ENCODE peak calls at places on chromosomes 13 and 19, in seven cellular contexts. G is adipocyte; F is astrocyte; T is CD4-positive, alpha-beta memory T cell; M is left ventricle myocardium inferior; P is RWPE2; B is kidney. V is an unnamed sample.

GRCh38 chr13:98026457-98026857 is 73.0 kb downstream of the IPO5 start:
- DNase-seq in G (peak; percentile 20), T (no peak), P (no peak), F (no peak), M (no peak), B (no peak), V (no peak)

GRCh38 chr19:35905178-35905727 is 2.8 kb downstream of the TYROBP start:
- DNase-seq in M (no peak), G (peak; percentile 40), B (no peak), P (no peak), F (no peak), T (no peak), V (no peak)

GRCh38 chr13:85148009-85148408 is 651.2 kb downstream of the SLITRK6 start:
- DNase-seq in P (no peak), M (no peak), B (no peak), G (peak; percentile 17), T (no peak), F (peak; percentile 2), V (no peak)

GRCh38 chr19:7595466-7596133 is at the start of gene CAMSAP3:
- DNase-seq in T (no peak), G (peak; percentile 34), P (peak; percentile 48), B (peak; percentile 83), M (no peak), F (no peak), V (peak; percentile 70)

GRCh38 chr19:12085074-12085818 is 20.7 kb downstream of the ZNF844 start:
- DNase-seq in T (no peak), F (no peak), P (no peak), B (no peak), G (no peak), M (no peak), V (no peak)

GRCh38 chr19:45677351-45678230 is 9.6 kb downstream of the GIPR start:
- DNase-seq in P (peak; percentile 98), F (peak; percentile 55), G (peak; percentile 63), B (peak; percentile 96), M (peak; percentile 53), T (peak; percentile 78), V (peak; percentile 95)

GRCh38 chr19:42516771-42517170 is 11.5 kb downstream of the CEACAM1 start:
- DNase-seq in B (no peak), F (no peak), P (no peak), G (no peak), M (no peak), T (no peak), V (no peak)

GRCh38 chr19:48806518-48806817 is 4.4 kb downstream of the BCAT2 start:
- DNase-seq in B (no peak), P (no peak), M (no peak), T (no peak), G (peak; percentile 69), F (peak; percentile 24), V (no peak)

GRCh38 chr13:49399801-49400472 is 43.9 kb downstream of the CAB39L start:
- DNase-seq in P (no peak), T (no peak), M (no peak), G (no peak), B (no peak), F (no peak), V (no peak)

GRCh38 chr19:42494321-42494720 is 34.0 kb downstream of the CEACAM1 start:
- DNase-seq in T (no peak), B (no peak), M (no peak), P (no peak), G (peak; percentile 64), F (no peak), V (peak; percentile 56)

GRCh38 chr13:101845501-101846012 is 393.1 kb downstream of the ITGBL1 start:
- DNase-seq in B (no peak), G (no peak), T (no peak), M (no peak), F (no peak), P (no peak), V (no peak)

GRCh38 chr13:57624565-57625435 is 6.7 kb upstream of the PCDH17 start:
- DNase-seq in B (no peak), T (no peak), G (peak; percentile 66), F (peak; percentile 49), P (no peak), M (no peak), V (peak; percentile 52)

GRCh38 chr13:44930280-44930679 is 59.0 kb downstream of the NUFIP1 start:
- DNase-seq in T (no peak), P (no peak), G (no peak), B (no peak), F (no peak), M (no peak), V (no peak)

GRCh38 chr13:112968380-112968909 is 569 bp upstream of the MCF2L start:
- DNase-seq in G (no peak), T (peak; percentile 54), P (peak; percentile 50), B (peak; percentile 85), F (no peak), M (peak; percentile 55), V (peak; percentile 69)

GRCh38 chr13:76832258-76832988 is 53.8 kb downstream of the KCTD12 start:
- DNase-seq in B (no peak), M (no peak), G (no peak), P (no peak), T (no peak), F (no peak), V (peak; percentile 56)

DNA sequence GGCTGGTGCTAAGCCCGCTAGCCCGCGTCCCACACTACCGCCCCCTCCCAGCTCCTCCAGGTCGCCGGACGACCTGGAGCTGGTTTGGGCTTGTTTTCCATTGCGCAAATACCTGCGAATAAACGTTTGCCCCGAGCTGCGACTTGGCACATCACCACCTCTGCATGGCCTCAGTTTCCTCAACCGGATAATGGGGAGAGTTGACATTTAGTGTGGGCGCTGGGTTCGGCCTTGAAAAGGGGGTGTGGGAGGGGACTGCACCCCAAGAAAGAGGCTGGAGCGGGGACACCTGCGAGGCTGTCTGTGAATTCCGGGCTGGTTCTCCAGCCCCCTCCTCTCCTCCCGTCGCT is 11.0 kb upstream of the JUND start:
- DNase-seq in F (no peak), P (no peak), G (no peak), B (no peak), T (peak; percentile 39), M (no peak), V (peak; percentile 34)
- H3K4me1 ChIP-seq in F (peaks cover 41% of the 10 kb centered on the region), P (peaks cover 6% of the 10 kb centered on the region), G (peaks cover 25% of the 10 kb centered on the region), B (peaks cover 9% of the 10 kb centered on the region), T (peaks cover 64% of the 10 kb centered on the region), M (peaks cover 43% of the 10 kb centered on the region), V (no peaks in the 10 kb centered on the region)

GRCh38 chr19:17406039-17406886 is 833 bp upstream of the BST2 start:
- DNase-seq in P (no peak), F (peak; percentile 59), G (no peak), M (no peak), B (no peak), T (no peak), V (peak; percentile 20)
- H3K4me3 ChIP-seq in P (peak overlapping the region; percentile 29), F (no peak overlapping the region), G (peak overlapping the region; percentile 32), M (peak overlapping the region; percentile 71), B (peak overlapping the region; percentile 37), T (peak overlapping the region; percentile 98), V (peak overlapping the region; percentile 40)

DNA sequence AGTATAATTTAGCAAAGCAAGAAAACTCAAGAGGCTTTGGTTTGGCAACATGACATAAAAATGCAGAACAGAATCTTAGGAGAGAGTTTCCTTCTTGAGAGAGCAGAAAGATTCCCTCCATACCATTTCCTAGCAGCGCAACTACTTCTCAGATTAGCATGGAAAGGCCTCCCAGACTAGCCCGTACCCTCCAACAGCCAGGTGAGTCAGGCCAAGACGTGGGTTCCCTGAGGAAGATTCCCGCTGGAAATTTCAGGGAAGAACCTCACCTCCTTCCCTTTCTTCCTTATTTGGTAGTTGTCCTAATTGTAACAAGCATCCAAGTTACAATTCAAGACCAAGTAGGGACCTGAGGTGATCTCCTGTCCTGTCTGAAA is 12.3 kb downstream of the COL4A2 start:
- DNase-seq in M (no peak), T (no peak), F (no peak), P (no peak), G (no peak), B (no peak), V (no peak)
- H3K4me1 ChIP-seq in M (peaks cover 100% of the 10 kb centered on the region), T (no peaks in the 10 kb centered on the region), F (peaks cover 75% of the 10 kb centered on the region), P (peaks cover 44% of the 10 kb centered on the region), G (peaks cover 46% of the 10 kb centered on the region), B (peaks cover 42% of the 10 kb centered on the region), V (peaks cover 4% of the 10 kb centered on the region)

GRCh38 chr13:110561335-110562033 is at the start of gene RAB20:
- DNase-seq in B (peak; percentile 97), F (peak; percentile 60), M (peak; percentile 91), T (peak; percentile 41), P (peak; percentile 83), G (peak; percentile 96), V (peak; percentile 90)

GRCh38 chr13:110557610-110558305 is 3.8 kb downstream of the RAB20 start:
- DNase-seq in B (peak; percentile 76), T (no peak), M (no peak), P (no peak), G (no peak), F (no peak), V (no peak)

GRCh38 chr13:110559986-110560385 is 1.5 kb downstream of the RAB20 start:
- DNase-seq in G (no peak), B (no peak), P (no peak), F (no peak), T (no peak), M (no peak), V (no peak)

GRCh38 chr13:110560606-110561334 is 752 bp downstream of the RAB20 start:
- DNase-seq in P (no peak), T (peak; percentile 14), F (no peak), M (peak; percentile 29), B (no peak), G (peak; percentile 60), V (no peak)

GRCh38 chr13:110559429-110559943 is 2.0 kb downstream of the RAB20 start:
- DNase-seq in M (peak; percentile 57), F (no peak), P (no peak), T (no peak), G (no peak), B (peak; percentile 80), V (peak; percentile 75)
- H3K4me3 ChIP-seq in M (peak overlapping the region; percentile 92), F (no peak overlapping the region), P (peak overlapping the region; percentile 85), T (no peak overlapping the region), G (peak overlapping the region; percentile 91), B (peak overlapping the region; percentile 86), V (peak overlapping the region; percentile 67)

DNA sequence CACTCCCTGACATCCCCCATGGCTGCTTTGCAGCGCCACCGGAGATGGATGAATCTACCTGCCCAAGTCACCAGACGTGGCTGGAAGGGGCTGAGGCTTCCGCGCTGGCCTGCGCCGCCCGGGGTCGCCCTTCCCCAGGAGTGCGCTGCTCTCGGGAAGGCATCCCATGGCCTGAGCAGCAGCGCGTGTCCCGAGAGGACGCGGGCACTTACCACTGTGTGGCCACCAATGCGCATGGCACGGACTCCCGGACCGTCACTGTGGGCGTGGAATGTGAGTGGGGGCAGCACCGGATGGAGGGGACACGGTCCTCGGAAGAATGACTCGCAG is 4.6 kb downstream of the ICAM5 start:
- DNase-seq in T (no peak), B (no peak), G (no peak), M (no peak), P (no peak), F (no peak), V (no peak)
- H3K4me1 ChIP-seq in T (peaks cover 63% of the 10 kb centered on the region), B (peaks cover 3% of the 10 kb centered on the region), G (peaks cover 22% of the 10 kb centered on the region), M (peaks cover 53% of the 10 kb centered on the region), P (peaks cover 4% of the 10 kb centered on the region), F (peaks cover 28% of the 10 kb centered on the region), V (no peaks in the 10 kb centered on the region)

DNA sequence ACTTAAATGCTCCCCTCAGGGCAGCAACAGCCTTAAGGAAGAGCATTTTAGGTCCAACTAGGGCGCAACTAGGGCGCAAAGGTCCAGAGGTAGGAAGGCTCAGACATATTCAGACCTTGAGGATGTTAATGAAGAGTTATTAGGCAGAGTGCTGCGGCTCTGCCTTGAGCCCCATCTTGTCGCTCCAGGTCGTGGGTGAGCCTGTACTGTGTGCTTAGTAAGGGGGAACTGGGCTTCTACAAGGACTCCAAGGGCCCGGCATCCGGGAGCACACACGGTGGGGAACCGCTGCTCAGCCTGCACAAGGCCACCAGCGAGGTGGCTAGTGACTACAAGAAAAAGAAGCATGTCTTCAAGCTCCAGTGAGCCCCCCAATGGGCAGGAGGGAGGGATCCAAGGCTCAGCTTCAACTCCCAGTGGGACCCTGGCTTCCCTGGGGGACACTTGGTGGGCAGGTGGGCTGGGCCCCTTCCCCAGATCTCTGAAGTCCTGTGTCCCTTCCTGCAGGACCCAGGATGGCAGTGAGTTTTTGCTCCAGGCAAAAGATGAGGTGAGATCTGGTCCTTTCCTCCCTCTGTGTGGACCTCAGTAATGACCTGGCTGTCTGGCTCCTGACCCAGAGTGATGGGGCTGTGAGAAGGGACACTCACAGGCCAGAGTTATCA is 4.7 kb upstream of the SHKBP1 start:
- DNase-seq in P (no peak), G (no peak), M (no peak), T (no peak), F (no peak), B (peak; percentile 61), V (no peak)
- H3K4me3 ChIP-seq in P (no peak overlapping the region), G (no peak overlapping the region), M (no peak overlapping the region), T (no peak overlapping the region), F (no peak overlapping the region), B (no peak overlapping the region), V (no peak overlapping the region)